ENCODE peak calls at places on chromosomes 1 and 21, in nine cellular contexts. I is A549; T is CD8-positive, alpha-beta T cell; O is psoas muscle; X is prostate gland; J is body of pancreas; Y is esophagus muscularis mucosa; N is neuronal stem cell; A is thoracic aorta. C is an unnamed sample. For H3K9me3, the result is how much of the 10 kb centered on the place peaks cover.

GRCh38 chr1:95451054-95451453 is 217.0 kb downstream of the RWDD3 start:
- DNase-seq in I (peak), T (no peak), O (no peak), X (no peak), J (peak), Y (no peak), N (no peak), A (no peak), C (no peak)

GRCh38 chr1:28161770-28162550 is 14.5 kb downstream of the PTAFR start:
- DNase-seq in I (no peak), T (no peak), O (no peak), X (no peak), J (no peak), Y (no peak), N (no peak), A (no peak), C (no peak)

GRCh38 chr1:153957744-153958110 is 685 bp downstream of the CRTC2 start:
- DNase-seq in I (no peak), T (peak), O (no peak), X (no peak), J (no peak), Y (no peak), N (no peak), A (no peak), C (no peak)

GRCh38 chr21:22020221-22020620 is 1022.0 kb downstream of the NCAM2 start:
- DNase-seq in I (no peak), T (no peak), O (no peak), X (no peak), J (no peak), Y (no peak), N (no peak), A (no peak), C (no peak)

GRCh38 chr21:37712204-37712934 is 203.9 kb downstream of the KCNJ6 start:
- DNase-seq in I (peak), T (peak), O (peak), X (peak), J (peak), Y (no peak), N (peak), A (peak), C (no peak)

GRCh38 chr1:16173447-16174260 is 17.8 kb upstream of the EPHA2 start:
- DNase-seq in I (peak), T (no peak), O (no peak), X (peak), J (peak), Y (no peak), N (no peak), A (no peak), C (no peak)

GRCh38 chr1:164604541-164604940 is 45.6 kb downstream of the PBX1 start:
- DNase-seq in I (no peak), T (no peak), O (no peak), X (no peak), J (no peak), Y (no peak), N (no peak), A (no peak), C (no peak)

GRCh38 chr21:40841524-40842196 is 5.3 kb downstream of the DSCAM start:
- DNase-seq in I (peak), T (no peak), O (no peak), X (peak), J (peak), Y (peak), N (peak), A (no peak), C (peak)

GRCh38 chr1:10870493-10871096 is 74.1 kb upstream of the CASZ1 start:
- DNase-seq in I (no peak), T (no peak), O (no peak), X (no peak), J (no peak), Y (no peak), N (no peak), A (no peak), C (no peak)

GRCh38 chr1:90579212-90579802 is 137.8 kb downstream of the BARHL2 start:
- DNase-seq in I (peak), T (no peak), O (no peak), X (no peak), J (no peak), Y (no peak), N (peak), A (no peak), C (no peak)

GRCh38 chr1:66439028-66439427 is 94.9 kb upstream of the SGIP1 start:
- DNase-seq in I (no peak), T (no peak), O (no peak), X (no peak), J (no peak), Y (no peak), N (no peak), A (no peak), C (no peak)

GRCh38 chr1:84436907-84437667 is 38.8 kb downstream of the DNASE2B start:
- DNase-seq in I (no peak), T (no peak), O (no peak), X (no peak), J (no peak), Y (no peak), N (no peak), A (no peak), C (no peak)

GRCh38 chr1:162906485-162906884 is 45.5 kb upstream of the CCDC190 start:
- DNase-seq in I (no peak), T (no peak), O (no peak), X (no peak), J (no peak), Y (no peak), N (no peak), A (no peak), C (no peak)
- H3K27ac ChIP-seq in I (no peak), T (no peak), O (peak), X (no peak), J (no peak), Y (no peak), N (no peak), A (no peak), C (no peak)

DNA sequence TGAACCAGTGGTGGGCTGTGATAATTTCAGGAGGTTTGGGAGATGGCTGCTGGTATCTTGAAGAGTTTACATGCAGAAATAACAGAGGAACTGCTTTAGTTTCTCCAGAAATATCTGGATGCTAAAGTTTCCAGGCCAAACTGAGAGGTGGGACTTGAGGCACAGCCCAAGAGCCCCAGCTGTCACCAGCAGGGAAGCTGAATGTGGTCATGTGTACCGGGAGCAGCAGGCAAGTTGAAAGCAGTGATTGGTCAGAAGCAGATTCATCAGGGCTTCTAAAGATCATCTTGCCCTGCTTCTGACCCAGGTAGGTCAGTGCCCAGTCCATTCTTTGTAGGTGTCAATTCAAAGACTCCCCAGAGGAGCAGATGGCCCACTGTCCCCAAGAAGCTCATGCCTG is 7.9 kb upstream of the RPTN start:
- DNase-seq in I (no peak), T (no peak), O (no peak), X (no peak), J (no peak), Y (no peak), N (no peak), A (no peak), C (no peak)
- H3K9me3 ChIP-seq in I (under half), T (under half), O (under half), X (under half), J (under half), Y (under half), N (under half), A (under half), C (under half)

GRCh38 chr1:167105150-167105840 is 11.4 kb downstream of the STYXL2 start:
- DNase-seq in I (no peak), T (no peak), O (no peak), X (no peak), J (no peak), Y (no peak), N (no peak), A (no peak), C (peak)
- H3K27ac ChIP-seq in I (no peak), T (no peak), O (peak), X (no peak), J (no peak), Y (no peak), N (no peak), A (no peak), C (peak)

GRCh38 chr1:152801333-152801732 is 4.8 kb downstream of the LCE1D start:
- DNase-seq in I (no peak), T (no peak), O (no peak), X (no peak), J (no peak), Y (no peak), N (no peak), A (no peak), C (no peak)
- H3K9me3 ChIP-seq in I (under half), T (under half), O (under half), X (under half), J (under half), Y (under half), N (under half), A (under half), C (under half)

C was measured in gastrocnemius medialis.